ENCODE peak calls at places on chromosomes 11 and 22, in five cellular contexts. K, J, N, F and E are unnamed samples.
A peak's percentile ranks its signal among the peaks of the same experiment; 100 is the strongest.

GRCh38 chr22:29172216-29172615 is 33.5 kb upstream of the EMID1 start:
- DNase-seq in K (no peak), J (no peak), N (no peak), F (no peak), E (no peak)

GRCh38 chr11:27926981-27927481 is 180.9 kb downstream of the KIF18A start:
- DNase-seq in K (no peak), J (peak; percentile 99), N (peak; percentile 45), F (no peak), E (no peak)

GRCh38 chr11:133618500-133618899 is 86.2 kb upstream of the OPCML start:
- DNase-seq in K (no peak), J (no peak), N (peak; percentile 63), F (peak; percentile 60), E (no peak)

GRCh38 chr11:33324211-33324985 is 67.2 kb downstream of the HIPK3 start:
- DNase-seq in K (no peak), J (no peak), N (no peak), F (no peak), E (no peak)

GRCh38 chr11:13955971-13956421 is 6.5 kb upstream of the SPON1 start:
- DNase-seq in K (peak; percentile 69), J (peak; percentile 48), N (peak; percentile 81), F (peak; percentile 84), E (peak; percentile 77)

GRCh38 chr11:117999354-117999993 is 13.3 kb downstream of the IL10RA start:
- DNase-seq in K (no peak), J (no peak), N (no peak), F (no peak), E (no peak)

GRCh38 chr11:33970984-33971466 is 79.1 kb upstream of the LMO2 start:
- DNase-seq in K (peak; percentile 37), J (peak; percentile 47), N (peak; percentile 75), F (peak; percentile 81), E (peak; percentile 73)

GRCh38 chr11:29005401-29005980 is 897.3 kb downstream of the METTL15 start:
- DNase-seq in K (no peak), J (no peak), N (peak; percentile 57), F (peak; percentile 47), E (no peak)

GRCh38 chr11:118628861-118629549 is 21.6 kb downstream of the PHLDB1 start:
- DNase-seq in K (no peak), J (no peak), N (no peak), F (no peak), E (no peak)

GRCh38 chr22:35914357-35914664 is 114.3 kb downstream of the RBFOX2 start:
- DNase-seq in K (no peak), J (no peak), N (no peak), F (no peak), E (no peak)
- H3K27ac ChIP-seq in K (peak overlapping the region; percentile 66), J (no peak overlapping the region), N (no peak overlapping the region), F (peak overlapping the region; percentile 2), E (no peak overlapping the region)

GRCh38 chr11:68352591-68352990 is 40.2 kb downstream of the LRP5 start:
- DNase-seq in K (no peak), J (no peak), N (no peak), F (no peak), E (no peak)

GRCh38 chr11:68351450-68352275 is 39.3 kb downstream of the LRP5 start:
- DNase-seq in K (no peak), J (no peak), N (no peak), F (peak; percentile 37), E (no peak)

GRCh38 chr11:68353669-68354068 is 41.3 kb downstream of the LRP5 start:
- DNase-seq in K (no peak), J (no peak), N (no peak), F (no peak), E (no peak)

GRCh38 chr11:68354181-68354872 is 41.9 kb downstream of the LRP5 start:
- DNase-seq in K (peak; percentile 91), J (peak; percentile 99), N (peak; percentile 59), F (peak; percentile 46), E (peak; percentile 94)

DNA sequence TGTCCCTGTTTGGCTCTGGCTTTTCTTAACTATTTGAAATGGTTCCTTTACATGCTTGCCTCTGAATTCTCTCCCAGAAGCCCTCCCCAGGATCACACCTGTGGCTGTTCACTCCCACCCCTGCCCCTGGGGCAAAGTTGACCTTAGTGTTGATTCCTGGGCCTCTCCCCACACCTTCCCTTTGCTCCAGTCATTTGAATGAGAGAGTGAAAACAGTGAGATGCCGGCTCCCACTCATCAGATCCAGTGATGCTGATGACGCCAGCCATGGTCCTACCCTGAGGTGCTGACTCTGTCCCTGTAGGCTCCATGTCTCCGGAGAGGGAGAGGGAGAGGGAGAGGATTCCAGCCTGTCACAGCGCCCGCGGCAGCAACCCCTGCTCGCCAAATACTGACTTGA is 40.7 kb downstream of the LRP5 start:
- DNase-seq in K (no peak), J (no peak), N (no peak), F (no peak), E (no peak)
- H3K4me3 ChIP-seq in K (no peak overlapping the region), J (no peak overlapping the region), N (no peak overlapping the region), F (no peak overlapping the region), E (no peak overlapping the region)

GRCh38 chr22:19224557-19224956 is 46.0 kb upstream of the SLC25A1 start:
- DNase-seq in K (no peak), J (no peak), N (no peak), F (no peak), E (no peak)

GRCh38 chr22:19224985-19225384 is 46.4 kb upstream of the SLC25A1 start:
- DNase-seq in K (no peak), J (no peak), N (no peak), F (no peak), E (no peak)

GRCh38 chr22:19223617-19224016 is 45.1 kb upstream of the SLC25A1 start:
- DNase-seq in K (no peak), J (no peak), N (no peak), F (no peak), E (no peak)

GRCh38 chr22:19222242-19223005 is 43.9 kb upstream of the SLC25A1 start:
- DNase-seq in K (no peak), J (no peak), N (no peak), F (no peak), E (no peak)

DNA sequence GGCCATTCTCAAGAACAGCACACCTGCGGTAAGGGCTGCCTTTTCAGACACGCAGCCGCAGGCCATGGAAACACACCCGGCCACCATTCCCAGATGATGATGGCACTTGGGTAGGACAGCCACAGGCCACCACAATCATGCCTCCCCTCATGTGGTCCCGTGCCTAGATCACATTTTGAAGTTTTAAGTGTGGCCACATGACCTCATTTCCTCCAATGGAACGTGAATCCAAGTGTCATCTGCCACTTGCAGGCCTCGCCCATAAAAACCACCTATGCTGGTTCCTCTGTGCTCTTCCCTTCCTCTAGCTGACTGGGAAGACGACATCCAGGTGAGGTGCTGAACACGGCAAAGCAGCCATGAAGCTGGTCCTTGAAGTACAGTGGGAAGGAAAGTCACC is 44.6 kb upstream of the SLC25A1 start:
- DNase-seq in K (no peak), J (no peak), N (no peak), F (no peak), E (no peak)
- H3K27ac ChIP-seq in K (no peak overlapping the region), J (no peak overlapping the region), N (no peak overlapping the region), F (no peak overlapping the region), E (no peak overlapping the region)

GRCh38 chr22:31248965-31249940 is 37.2 kb downstream of the LIMK2 start:
- DNase-seq in K (no peak), J (peak; percentile 62), N (no peak), F (no peak), E (no peak)
- H3K4me3 ChIP-seq in K (no peak overlapping the region), J (peak overlapping the region; percentile 55), N (no peak overlapping the region), F (no peak overlapping the region), E (no peak overlapping the region)